ENCODE peak calls at places on chromosomes 12 and 14, in five cellular contexts. T is germinal center, M is NCI-H774, O is myocyte, F is WTC11. C is an unnamed sample.

GRCh38 chr14:65864993-65865392 is 452.5 kb downstream of the FUT8 start:
- DNase-seq in O (no peak), F (no peak), M (no peak), T (no peak), C (no peak)

GRCh38 chr12:16950041-16950677 is 344.2 kb upstream of the LMO3 start:
- DNase-seq in F (peak), T (no peak), M (no peak), O (no peak), C (no peak)

GRCh38 chr14:68886109-68886434 is 93.0 kb downstream of the ACTN1 start:
- DNase-seq in F (no peak), O (no peak), M (no peak), T (no peak), C (no peak)

GRCh38 chr12:56204275-56204674 is 15.0 kb upstream of the SMARCC2 start:
- DNase-seq in F (no peak), O (no peak), T (no peak), M (no peak), C (no peak)

GRCh38 chr12:102425109-102426009 is 55.0 kb downstream of the IGF1 start:
- DNase-seq in O (no peak), M (no peak), F (no peak), T (no peak), C (no peak)

GRCh38 chr12:45914090-45914489 is 76.3 kb downstream of the SCAF11 start:
- DNase-seq in F (no peak), O (peak), T (peak), M (no peak), C (peak)

GRCh38 chr12:70246580-70246979 is 3.3 kb downstream of the CNOT2 start:
- DNase-seq in T (no peak), O (no peak), M (no peak), F (no peak), C (no peak)

GRCh38 chr12:93292731-93293566 is 84.8 kb upstream of the NUDT4 start:
- DNase-seq in T (no peak), M (no peak), O (no peak), F (no peak), C (no peak)

GRCh38 chr14:106807493-106807892 is 1281.1 kb downstream of the TMEM121 start:
- DNase-seq in M (no peak), F (no peak), O (no peak), T (no peak), C (no peak)

GRCh38 chr14:75283162-75283883 is 4.7 kb downstream of the FOS start:
- DNase-seq in O (peak), F (no peak), T (no peak), M (no peak), C (no peak)